ENCODE peak calls at places on chromosome 13, in four cellular contexts. H is MV-4-11; T is left colon; P is stimulated activated CD4-positive, alpha-beta T cell treated with anti-CD3 and anti-CD28 coated beads, TNF-alpha, amount 100 ng/mL, for 1 hour. M is an unnamed sample.

GRCh38 chr13:80010286-80010831 is 330.6 kb downstream of the SPRY2 start:
- DNase-seq in T (no peak), H (no peak), P (no peak), M (no peak)

GRCh38 chr13:51557423-51557822 is 26.8 kb upstream of the WDFY2 start:
- DNase-seq in T (no peak), P (no peak), H (no peak), M (no peak)

GRCh38 chr13:73901324-73902068 is 232.7 kb downstream of the KLF12 start:
- DNase-seq in P (no peak), T (no peak), H (no peak), M (no peak)

GRCh38 chr13:59823495-59823894 is 340.2 kb downstream of the DIAPH3 start:
- DNase-seq in H (no peak), P (no peak), T (no peak), M (no peak)

GRCh38 chr13:99860736-99861135 is 110.8 kb downstream of the ZIC5 start:
- DNase-seq in T (no peak), H (no peak), P (no peak), M (no peak)

GRCh38 chr13:103625194-103625593 is 559.0 kb upstream of the SLC10A2 start:
- DNase-seq in T (no peak), P (no peak), H (no peak), M (no peak)

GRCh38 chr13:113273856-113274590 is 23.0 kb upstream of the LAMP1 start:
- DNase-seq in H (peak), P (no peak), T (no peak), M (no peak)

GRCh38 chr13:39054112-39054511 is 15.9 kb downstream of the NHLRC3 start:
- DNase-seq in H (no peak), P (no peak), T (no peak), M (no peak)

M was measured in NCI-H187.